ENCODE peak calls at places on chromosomes 12 and 14, in ten cellular contexts. K is lower lobe of right lung, H is heart right ventricle, L is HFFc6, N is GM10248, R is glutamatergic neuron, T is progenitor cell of endocrine pancreas, Y is AG04450, E is fibroblast of lung, S is neural crest cell. D is an unnamed sample.

GRCh38 chr12:40692617-40693502 is 621 bp downstream of the CNTN1 start:
- DNase-seq in K (peak; percentile 54), H (no peak), L (no peak), N (peak; percentile 16), R (peak; percentile 46), T (peak; percentile 10), Y (no peak), E (no peak), S (peak; percentile 16), D (no peak)

GRCh38 chr14:48974994-48975393 is 611.2 kb downstream of the RPS29 start:
- DNase-seq in K (no peak), H (no peak), L (no peak), N (no peak), R (no peak), T (no peak), Y (no peak), E (no peak), S (no peak), D (no peak)

GRCh38 chr14:32473476-32473875 is 144.4 kb downstream of the AKAP6 start:
- DNase-seq in K (no peak), H (peak; percentile 36), L (peak; percentile 60), N (no peak), R (no peak), T (no peak), Y (no peak), E (peak; percentile 87), S (no peak), D (peak; percentile 53)

GRCh38 chr14:104383088-104383805 is 196.3 kb upstream of the C14orf180 start:
- DNase-seq in K (no peak), H (no peak), L (no peak), N (no peak), R (peak; percentile 17), T (no peak), Y (no peak), E (no peak), S (no peak), D (no peak)

GRCh38 chr14:20622816-20623291 is 18.6 kb downstream of the OR6S1 start:
- DNase-seq in K (no peak), H (no peak), L (no peak), N (no peak), R (no peak), T (no peak), Y (no peak), E (no peak), S (no peak), D (no peak)

GRCh38 chr12:93149228-93149627 is 220.1 kb upstream of the EEA1 start:
- DNase-seq in K (no peak), H (no peak), L (no peak), N (no peak), R (no peak), T (no peak), Y (no peak), E (no peak), S (no peak), D (no peak)

GRCh38 chr14:33836895-33837577 is 113.8 kb downstream of the EGLN3 start:
- DNase-seq in K (no peak), H (no peak), L (no peak), N (no peak), R (no peak), T (no peak), Y (no peak), E (peak; percentile 15), S (no peak), D (no peak)

GRCh38 chr14:32513571-32514009 is 184.5 kb downstream of the AKAP6 start:
- DNase-seq in K (no peak), H (no peak), L (peak; percentile 20), N (no peak), R (no peak), T (no peak), Y (no peak), E (no peak), S (no peak), D (no peak)

GRCh38 chr12:41225179-41225578 is 37.1 kb downstream of the PDZRN4 start:
- DNase-seq in K (no peak), H (no peak), L (no peak), N (no peak), R (no peak), T (no peak), Y (no peak), E (no peak), S (no peak), D (no peak)

GRCh38 chr12:120368789-120369475 is at the start of gene MSI1:
- DNase-seq in K (no peak), H (no peak), L (no peak), N (no peak), R (peak; percentile 62), T (no peak), Y (no peak), E (no peak), S (peak; percentile 30), D (no peak)

DNA sequence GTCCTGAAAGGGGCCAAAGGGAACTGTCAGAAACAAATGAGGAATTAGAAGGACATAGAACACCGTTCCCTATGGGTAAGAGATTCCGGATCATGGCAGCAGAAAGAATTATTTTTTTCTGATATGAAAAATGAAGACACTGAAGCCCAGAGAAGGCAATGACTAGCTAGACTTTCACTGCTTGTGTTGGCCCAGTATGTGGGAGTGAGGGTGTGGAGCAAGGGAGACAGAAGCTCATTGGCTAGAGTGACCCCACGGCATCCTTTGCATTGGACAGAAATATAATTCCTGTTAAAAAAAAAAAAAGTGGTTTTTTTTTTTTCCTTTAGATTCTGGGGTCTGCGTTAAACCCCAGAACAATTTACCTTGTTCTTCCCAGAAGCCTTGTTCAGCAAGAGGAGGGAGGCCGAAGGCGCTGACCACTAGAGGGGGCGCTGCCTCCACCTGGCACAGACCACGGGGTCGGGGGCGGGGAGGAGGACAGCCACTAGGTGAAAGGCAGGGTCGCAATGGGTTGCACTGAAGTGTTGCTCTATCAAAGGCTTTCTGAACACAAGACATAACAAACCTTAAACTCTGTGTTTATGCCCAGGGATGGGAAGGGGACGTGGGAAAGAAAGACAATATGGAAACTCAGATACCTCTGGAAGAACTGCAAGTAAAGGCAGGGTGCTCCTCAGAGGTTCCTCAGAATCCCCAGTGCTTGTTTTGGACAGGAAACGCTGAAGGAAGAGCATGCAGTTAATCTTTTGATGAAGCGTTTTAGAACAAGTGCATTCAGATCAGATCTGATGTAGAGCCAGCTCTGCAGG is 156.8 kb downstream of the KCNA5 start:
- DNase-seq in K (peak; percentile 59), H (peak; percentile 65), L (peak; percentile 8), N (peak; percentile 50), R (peak; percentile 93), T (peak; percentile 88), Y (no peak), E (no peak), S (peak; percentile 76), D (no peak)
- TF ChIP-seq CTCF in K (peak; percentile 72), H (peak; percentile 79), L (peak; percentile 77), N (peak; percentile 52), R (peak; percentile 78), T (peak; percentile 99), Y (peak; percentile 67), E (peak; percentile 47), S (peak; percentile 86), D (peak; percentile 65)

DNA sequence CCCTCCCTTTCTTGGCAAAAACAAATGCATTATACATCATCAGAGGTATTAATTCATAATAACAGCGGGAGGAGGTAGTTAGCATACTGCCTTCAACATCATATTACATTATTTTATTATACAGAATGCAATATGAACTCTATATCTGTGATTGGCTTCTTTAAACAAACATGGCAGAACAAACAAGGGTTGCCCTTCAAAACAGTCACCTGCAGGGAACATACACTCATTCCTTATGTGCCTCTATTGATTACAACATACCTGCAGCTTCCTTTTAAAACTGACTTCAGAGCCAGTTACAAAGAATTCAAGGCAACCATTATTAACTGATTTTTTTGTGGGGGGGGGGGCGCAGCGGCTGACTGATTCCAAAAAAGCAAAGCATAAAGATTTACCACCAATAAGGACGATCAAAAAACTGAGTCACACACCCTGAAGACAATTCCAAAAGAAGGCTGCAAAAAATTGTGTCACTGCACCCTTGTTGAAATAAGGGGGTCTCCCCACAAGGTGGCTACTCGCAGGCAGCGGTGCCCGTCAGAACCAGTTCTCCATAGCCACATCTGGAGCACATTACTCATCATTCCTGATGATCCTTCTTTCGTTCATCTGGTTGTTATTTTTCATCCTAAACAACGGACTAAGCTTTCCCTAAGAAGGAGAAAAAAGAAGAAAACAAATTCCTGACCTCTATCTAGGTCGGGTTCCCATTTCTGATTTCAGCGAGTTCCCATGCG is 51.8 kb downstream of the SMUG1 start:
- DNase-seq in K (no peak), H (no peak), L (no peak), N (no peak), R (no peak), T (no peak), Y (no peak), E (no peak), S (no peak), D (no peak)
- TF ChIP-seq CTCF in K (no peak), H (no peak), L (peak; percentile 14), N (no peak), R (no peak), T (peak; percentile 43), Y (no peak), E (no peak), S (peak; percentile 22), D (peak; percentile 14)

GRCh38 chr14:106883218-106883692 is 1356.9 kb downstream of the TMEM121 start:
- DNase-seq in K (no peak), H (peak; percentile 19), L (no peak), N (no peak), R (peak; percentile 25), T (no peak), Y (no peak), E (no peak), S (no peak), D (no peak)

GRCh38 chr14:106876711-106877110 is 1350.3 kb downstream of the TMEM121 start:
- DNase-seq in K (no peak), H (no peak), L (no peak), N (no peak), R (no peak), T (no peak), Y (no peak), E (no peak), S (no peak), D (no peak)

GRCh38 chr14:106877527-106877926 is 1351.1 kb downstream of the TMEM121 start:
- DNase-seq in K (no peak), H (no peak), L (no peak), N (no peak), R (no peak), T (no peak), Y (no peak), E (no peak), S (no peak), D (no peak)

GRCh38 chr14:106875503-106875902 is 1349.1 kb downstream of the TMEM121 start:
- DNase-seq in K (no peak), H (peak; percentile 25), L (no peak), N (peak; percentile 34), R (no peak), T (no peak), Y (no peak), E (no peak), S (no peak), D (no peak)

DNA sequence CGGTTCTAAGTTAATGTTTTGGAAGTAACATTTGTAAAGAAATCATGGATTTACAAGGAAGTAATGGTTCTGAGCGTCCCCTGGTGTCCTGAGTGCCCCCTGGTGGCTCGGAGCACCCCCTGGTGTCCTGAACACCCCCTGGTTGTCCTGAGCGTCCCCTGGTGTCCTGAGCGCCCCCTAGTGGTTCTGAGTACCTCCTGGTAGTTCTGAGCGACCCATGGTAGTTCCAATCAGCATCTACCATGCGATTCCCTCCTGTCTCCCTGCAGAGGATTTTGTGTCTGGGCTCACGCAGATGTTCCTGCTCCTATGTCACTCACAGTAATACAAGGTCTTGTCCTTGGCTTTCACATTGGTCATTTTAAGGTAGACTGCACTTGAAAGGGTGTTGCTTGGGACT is 1352.9 kb downstream of the TMEM121 start:
- DNase-seq in K (peak; percentile 71), H (peak; percentile 19), L (no peak), N (peak; percentile 67), R (no peak), T (no peak), Y (no peak), E (no peak), S (no peak), D (no peak)
- TF ChIP-seq CTCF in K (peak; percentile 54), H (peak; percentile 20), L (peak; percentile 68), N (peak; percentile 93), R (no peak), T (no peak), Y (no peak), E (no peak), S (no peak), D (no peak)

GRCh38 chr12:46465307-46465706 is 92.7 kb upstream of the SLC38A2 start:
- DNase-seq in K (no peak), H (no peak), L (no peak), N (no peak), R (no peak), T (no peak), Y (no peak), E (no peak), S (no peak), D (no peak)
- TF ChIP-seq CTCF in K (no peak), H (no peak), L (no peak), N (no peak), R (no peak), T (no peak), Y (no peak), E (no peak), S (no peak), D (no peak)